ENCODE peak calls at places on chromosomes 7 and 10, in four cellular contexts. One of them, this sample, is unnamed.

GRCh38 chr10:48634198-48634983 is 29.5 kb upstream of the ARHGAP22 start:
- DNase-seq in GM12878: peak
- DNase-seq in K562: no peak
- DNase-seq in HepG2: no peak
- DNase-seq in this sample: no peak

GRCh38 chr7:81638216-81638615 is 131.6 kb downstream of the HGF start:
- DNase-seq in GM12878: no peak
- DNase-seq in K562: no peak
- DNase-seq in HepG2: peak
- DNase-seq in this sample: peak

GRCh38 chr7:100087055-100087750 is 1.6 kb upstream of the COPS6 start:
- DNase-seq in HepG2: no peak
- DNase-seq in GM12878: no peak
- DNase-seq in K562: no peak
- DNase-seq in this sample: no peak

GRCh38 chr10:108597031-108597430 is 1326.3 kb downstream of the XPNPEP1 start:
- DNase-seq in HepG2: no peak
- DNase-seq in K562: no peak
- DNase-seq in GM12878: no peak
- DNase-seq in this sample: no peak

GRCh38 chr7:107967420-107967819 is 35.5 kb downstream of the LAMB1 start:
- DNase-seq in HepG2: peak
- DNase-seq in GM12878: no peak
- DNase-seq in K562: no peak
- DNase-seq in this sample: no peak

GRCh38 chr7:147276783-147277370 is 1160.3 kb downstream of the CNTNAP2 start:
- DNase-seq in HepG2: no peak
- DNase-seq in GM12878: no peak
- DNase-seq in K562: no peak
- DNase-seq in this sample: no peak

GRCh38 chr7:37045786-37046185 is 321.5 kb upstream of the AOAH start:
- DNase-seq in GM12878: no peak
- DNase-seq in HepG2: no peak
- DNase-seq in K562: no peak
- DNase-seq in this sample: no peak

GRCh38 chr10:66778351-66778750 is 147.5 kb upstream of the LRRTM3 start:
- DNase-seq in GM12878: no peak
- DNase-seq in HepG2: no peak
- DNase-seq in K562: no peak
- DNase-seq in this sample: no peak

GRCh38 chr7:155594961-155595366 is 48.6 kb upstream of the CNPY1 start:
- DNase-seq in HepG2: peak
- DNase-seq in GM12878: no peak
- DNase-seq in K562: no peak
- DNase-seq in this sample: no peak

GRCh38 chr7:156722427-156722826 is 81.9 kb downstream of the RNF32 start:
- DNase-seq in K562: no peak
- DNase-seq in HepG2: no peak
- DNase-seq in GM12878: no peak
- DNase-seq in this sample: no peak

GRCh38 chr10:86257683-86258082 is 108.9 kb downstream of the GRID1 start:
- DNase-seq in GM12878: no peak
- DNase-seq in HepG2: no peak
- DNase-seq in K562: no peak
- DNase-seq in this sample: no peak

GRCh38 chr10:59688921-59689351 is 20.7 kb downstream of the SLC16A9 start:
- DNase-seq in K562: no peak
- DNase-seq in GM12878: no peak
- DNase-seq in HepG2: no peak
- DNase-seq in this sample: no peak

GRCh38 chr7:150927954-150928340 is 50.2 kb downstream of the KCNH2 start:
- DNase-seq in GM12878: no peak
- DNase-seq in K562: peak
- DNase-seq in HepG2: no peak
- DNase-seq in this sample: no peak

GRCh38 chr7:85055906-85056305 is 130.9 kb downstream of the SEMA3D start:
- DNase-seq in K562: no peak
- DNase-seq in GM12878: no peak
- DNase-seq in HepG2: no peak
- DNase-seq in this sample: no peak

GRCh38 chr7:123571684-123572083 is 14.1 kb upstream of the NDUFA5 start:
- DNase-seq in GM12878: no peak
- DNase-seq in K562: no peak
- DNase-seq in HepG2: no peak
- DNase-seq in this sample: no peak

GRCh38 chr7:49850921-49851613 is 77.6 kb downstream of the VWC2 start:
- DNase-seq in K562: no peak
- DNase-seq in GM12878: no peak
- DNase-seq in HepG2: no peak
- DNase-seq in this sample: no peak

GRCh38 chr7:85630904-85631582 is 444.2 kb upstream of the SEMA3D start:
- DNase-seq in HepG2: peak
- DNase-seq in GM12878: no peak
- DNase-seq in K562: no peak
- DNase-seq in this sample: no peak

GRCh38 chr10:97270523-97271154 is 21.8 kb downstream of the ARHGAP19 start:
- DNase-seq in HepG2: peak
- DNase-seq in GM12878: no peak
- DNase-seq in K562: peak
- DNase-seq in this sample: no peak
- TF ChIP-seq SP1 in HepG2: no peak
- TF ChIP-seq SP1 in GM12878: no peak
- TF ChIP-seq SP1 in K562: no peak
- TF ChIP-seq SP1 in this sample: no peak

GRCh38 chr10:115953203-115953602 is 319.8 kb downstream of the GFRA1 start:
- DNase-seq in HepG2: no peak
- DNase-seq in GM12878: no peak
- DNase-seq in K562: no peak
- DNase-seq in this sample: no peak
- TF ChIP-seq TARDBP in HepG2: no peak
- TF ChIP-seq TARDBP in GM12878: no peak
- TF ChIP-seq TARDBP in K562: no peak
- TF ChIP-seq TARDBP in this sample: no peak

DNA sequence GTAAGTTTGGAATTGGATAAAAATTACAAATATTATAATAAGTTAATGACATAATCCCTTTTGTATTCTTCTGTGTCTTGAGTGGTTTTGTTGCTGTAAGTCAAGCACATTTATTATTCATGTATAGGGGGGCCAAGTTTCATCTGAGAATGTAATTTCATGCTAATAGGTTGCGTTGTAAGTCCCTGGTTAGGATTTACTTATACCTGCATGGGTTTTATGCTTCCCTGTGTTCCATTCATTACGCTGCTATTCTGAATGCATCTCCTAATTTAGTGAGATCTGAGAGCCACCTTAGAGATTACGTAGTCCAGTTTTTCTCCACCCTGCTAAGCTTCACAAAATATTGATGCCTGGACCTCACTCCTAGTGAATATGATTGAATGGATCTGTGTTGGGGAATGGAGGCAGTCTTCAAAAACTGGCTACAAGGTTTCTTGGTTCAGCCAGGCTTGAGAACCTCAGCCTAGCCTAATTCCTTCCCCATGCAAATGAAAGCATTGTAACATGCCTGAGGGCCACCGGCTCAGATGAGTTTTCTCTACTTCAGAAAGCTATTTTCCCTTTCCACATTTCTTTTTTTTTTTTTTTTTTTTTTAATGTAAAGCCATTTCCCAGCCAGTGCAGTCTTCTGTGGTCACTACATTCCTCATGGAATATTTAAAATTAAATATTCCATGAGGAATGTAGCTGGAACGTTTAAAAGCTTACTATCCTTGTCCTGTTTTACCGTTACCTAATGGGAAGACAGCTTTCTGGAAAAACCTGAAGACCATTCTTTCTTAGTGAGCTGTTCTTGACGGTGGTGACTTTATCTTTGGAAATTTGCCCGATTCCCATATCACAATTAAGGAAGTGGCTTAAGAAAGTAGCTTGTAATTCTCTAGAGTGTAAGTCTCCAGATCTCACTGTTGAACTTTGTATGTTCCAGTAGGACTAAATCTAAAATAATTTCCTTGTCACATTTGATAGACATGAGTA is 16.0 kb downstream of the PAPSS2 start:
- DNase-seq in GM12878: no peak
- DNase-seq in K562: no peak
- DNase-seq in HepG2: no peak
- DNase-seq in this sample: no peak
- TF ChIP-seq FOXK2 in GM12878: no peak
- TF ChIP-seq FOXK2 in K562: no peak
- TF ChIP-seq FOXK2 in HepG2: no peak
- TF ChIP-seq FOXK2 in this sample: no peak

DNA sequence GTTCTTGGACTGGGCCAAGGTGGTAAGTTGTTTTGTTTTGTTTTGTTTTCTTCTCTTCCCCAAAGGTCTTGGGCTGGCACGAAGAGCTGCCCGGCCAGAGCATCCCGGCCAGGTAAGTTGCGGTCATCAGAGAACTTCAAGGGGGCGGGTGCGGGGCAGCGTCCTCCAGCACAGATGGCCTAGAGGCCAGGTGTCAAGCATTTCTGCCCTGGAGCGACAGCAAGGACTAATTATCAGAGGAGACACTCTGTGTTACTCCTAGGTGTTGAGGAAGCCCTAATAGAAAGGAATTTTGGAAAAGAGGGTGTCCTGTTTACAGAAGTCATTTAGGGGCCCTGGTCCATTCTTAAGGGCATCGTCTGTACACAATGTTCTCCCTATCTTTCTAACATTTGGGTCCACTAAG is 1.2 kb downstream of the ITGB8 start:
- DNase-seq in GM12878: no peak
- DNase-seq in K562: no peak
- DNase-seq in HepG2: no peak
- DNase-seq in this sample: no peak
- TF ChIP-seq SP1 in GM12878: no peak
- TF ChIP-seq SP1 in K562: no peak
- TF ChIP-seq SP1 in HepG2: no peak
- TF ChIP-seq SP1 in this sample: no peak

This sample was measured in HEK293T.